ENCODE peak calls at places on chromosomes 11 and 22, in four cellular contexts. K is T47D, H is IMR-90, B is T1000. P is an unnamed sample.

GRCh38 chr11:68313574-68314202 is 1.3 kb downstream of the LRP5 start:
- DNase-seq in K (peak), H (peak), B (no peak), P (no peak)

GRCh38 chr22:48319321-48320047 is 1508.2 kb downstream of the BRD1 start:
- DNase-seq in K (no peak), B (no peak), H (no peak), P (no peak)

GRCh38 chr11:6667733-6668374 is 12.2 kb upstream of the DCHS1 start:
- DNase-seq in K (no peak), H (peak), B (no peak), P (peak)

GRCh38 chr11:70712471-70712870 is 314.1 kb downstream of the CTTN start:
- DNase-seq in K (no peak), B (no peak), H (no peak), P (no peak)

GRCh38 chr11:83011333-83012167 is 60.1 kb downstream of the RAB30 start:
- DNase-seq in B (no peak), K (no peak), H (no peak), P (no peak)

GRCh38 chr11:12685229-12685628 is 11.0 kb downstream of the TEAD1 start:
- DNase-seq in H (no peak), B (no peak), K (no peak), P (no peak)

GRCh38 chr11:116258821-116259220 is 514.0 kb downstream of the BUD13 start:
- DNase-seq in H (no peak), B (no peak), K (no peak), P (no peak)

GRCh38 chr11:96105197-96105895 is 181.4 kb upstream of the MTMR2 start:
- DNase-seq in K (no peak), B (no peak), H (no peak), P (no peak)

GRCh38 chr11:79439893-79440450 is 858 bp downstream of the TENM4 start:
- DNase-seq in H (no peak), B (no peak), K (no peak), P (no peak)

GRCh38 chr11:105229257-105229656 is 89.7 kb upstream of the CARD18 start:
- DNase-seq in B (no peak), H (peak), K (no peak), P (peak)

GRCh38 chr22:24938741-24939341 is 7.7 kb downstream of the LHFPL7 start:
- DNase-seq in K (peak), B (no peak), H (peak), P (peak)

GRCh38 chr11:1831338-1832180 is 3.2 kb upstream of the SYT8 start:
- DNase-seq in K (no peak), H (no peak), B (no peak), P (no peak)

GRCh38 chr22:35266277-35266676 is 9.0 kb downstream of the HMGXB4 start:
- DNase-seq in H (no peak), K (no peak), B (no peak), P (no peak)

GRCh38 chr11:123548774-123549173 is 105.7 kb downstream of the SCN3B start:
- DNase-seq in B (no peak), K (no peak), H (no peak), P (no peak)

GRCh38 chr11:34380696-34381095 is 22.9 kb upstream of the ABTB2 start:
- DNase-seq in B (no peak), K (no peak), H (peak), P (peak)

GRCh38 chr11:94800394-94800793 is 32.2 kb downstream of the AMOTL1 start:
- DNase-seq in B (no peak), H (no peak), K (no peak), P (no peak)

GRCh38 chr11:17328856-17329490 is 22.6 kb upstream of the NCR3LG1 start:
- DNase-seq in H (no peak), B (no peak), K (no peak), P (no peak)

GRCh38 chr11:131750152-131750551 is 379.7 kb downstream of the NTM start:
- DNase-seq in B (no peak), H (no peak), K (no peak), P (no peak)

GRCh38 chr11:62880231-62880802 is 379 bp upstream of the SLC3A2 start:
- DNase-seq in B (peak), H (peak), K (no peak), P (peak)

GRCh38 chr11:61598886-61599868 is 18.3 kb upstream of the SYT7 start:
- DNase-seq in H (peak), K (no peak), B (no peak), P (no peak)

GRCh38 chr11:46127150-46127638 is 5.9 kb upstream of the PHF21A start:
- DNase-seq in H (peak), B (no peak), K (peak), P (peak)

GRCh38 chr11:19736831-19737230 is 24.2 kb downstream of the NAV2 start:
- DNase-seq in K (no peak), B (no peak), H (no peak), P (no peak)

GRCh38 chr11:76023408-76024068 is 182.8 kb downstream of the WNT11 start:
- DNase-seq in B (no peak), K (no peak), H (no peak), P (no peak)

GRCh38 chr22:21593406-21594232 is 26.1 kb downstream of the UBE2L3 start:
- DNase-seq in K (no peak), H (no peak), B (no peak), P (no peak)